ENCODE peak calls at places on chromosome X, in six cellular contexts. X, E, W, C, V and B are unnamed samples.

GRCh38 chrX:67635424-67635823 is 91.6 kb downstream of the AR start:
- DNase-seq in X (no peak), E (no peak), W (no peak), C (no peak), V (no peak), B (no peak)

GRCh38 chrX:110180928-110181310 is 137.0 kb downstream of the AMMECR1 start:
- DNase-seq in X (peak; percentile 74), E (no peak), W (no peak), C (no peak), V (peak; percentile 48), B (no peak)

GRCh38 chrX:135688137-135688536 is 25.3 kb upstream of the CT45A1 start:
- DNase-seq in X (peak; percentile 26), E (peak; percentile 3), W (no peak), C (no peak), V (no peak), B (no peak)

GRCh38 chrX:130896816-130897508 is 6.0 kb downstream of the ENOX2 start:
- DNase-seq in X (no peak), E (no peak), W (no peak), C (no peak), V (no peak), B (no peak)

GRCh38 chrX:150482537-150483217 is 85.7 kb upstream of the MTM1 start:
- DNase-seq in X (peak; percentile 20), E (peak; percentile 44), W (no peak), C (no peak), V (peak; percentile 70), B (no peak)

GRCh38 chrX:153667931-153668396 is 5.6 kb downstream of the PNCK start:
- DNase-seq in X (peak; percentile 68), E (peak; percentile 72), W (peak; percentile 90), C (peak; percentile 69), V (peak; percentile 69), B (peak; percentile 94)

GRCh38 chrX:49172280-49172780 is 632 bp downstream of the PLP2 start:
- DNase-seq in X (peak; percentile 63), E (no peak), W (peak; percentile 85), C (peak; percentile 71), V (no peak), B (peak; percentile 90)

GRCh38 chrX:22534643-22535042 is 261.9 kb downstream of the CBLL2 start:
- DNase-seq in X (no peak), E (no peak), W (no peak), C (no peak), V (peak; percentile 89), B (no peak)

GRCh38 chrX:69109706-69110635 is 55.3 kb downstream of the PJA1 start:
- DNase-seq in X (no peak), E (no peak), W (no peak), C (no peak), V (peak; percentile 3), B (no peak)

GRCh38 chrX:130746709-130747347 is 156.2 kb downstream of the ENOX2 start:
- DNase-seq in X (no peak), E (no peak), W (no peak), C (no peak), V (no peak), B (no peak)

GRCh38 chrX:7927259-7928167 is at the start of gene PNPLA4:
- DNase-seq in X (peak; percentile 76), E (peak; percentile 75), W (peak; percentile 86), C (peak; percentile 77), V (peak; percentile 64), B (peak; percentile 85)

GRCh38 chrX:101803451-101803850 is 128.4 kb downstream of the ZMAT1 start:
- DNase-seq in X (peak; percentile 7), E (no peak), W (no peak), C (no peak), V (no peak), B (no peak)

GRCh38 chrX:107228486-107228819 is 22.0 kb downstream of the DNAAF6 start:
- DNase-seq in X (no peak), E (no peak), W (no peak), C (no peak), V (no peak), B (no peak)

GRCh38 chrX:36642052-36642451 is 366.1 kb upstream of the FAM47C start:
- DNase-seq in X (no peak), E (no peak), W (no peak), C (no peak), V (no peak), B (no peak)

GRCh38 chrX:148540114-148540513 is 39.7 kb downstream of the AFF2 start:
- DNase-seq in X (no peak), E (no peak), W (no peak), C (no peak), V (no peak), B (no peak)

GRCh38 chrX:76509775-76510174 is 82.3 kb downstream of the MAGEE1 start:
- DNase-seq in X (no peak), E (no peak), W (no peak), C (no peak), V (no peak), B (no peak)

GRCh38 chrX:44874481-44875184 is 1.6 kb downstream of the KDM6A start:
- DNase-seq in X (no peak), E (peak; percentile 34), W (no peak), C (no peak), V (no peak), B (no peak)

GRCh38 chrX:149628280-149628679 is 3.3 kb downstream of the TMEM185A start:
- DNase-seq in X (no peak), E (no peak), W (no peak), C (no peak), V (no peak), B (no peak)

GRCh38 chrX:65862638-65863037 is 177.2 kb downstream of the VSIG4 start:
- DNase-seq in X (no peak), E (no peak), W (no peak), C (no peak), V (no peak), B (no peak)

GRCh38 chrX:152601848-152602616 is 35.7 kb upstream of the GABRQ start:
- DNase-seq in X (no peak), E (no peak), W (no peak), C (no peak), V (peak; percentile 28), B (no peak)

GRCh38 chrX:129678881-129679195 is 24.1 kb upstream of the APLN start:
- DNase-seq in X (no peak), E (no peak), W (no peak), C (no peak), V (no peak), B (no peak)

GRCh38 chrX:81261576-81261975 is 59.7 kb downstream of the SH3BGRL start:
- DNase-seq in X (no peak), E (no peak), W (no peak), C (no peak), V (peak; percentile 18), B (no peak)

GRCh38 chrX:20046270-20046669 is 55.4 kb upstream of the BCLAF3 start:
- DNase-seq in X (no peak), E (no peak), W (no peak), C (no peak), V (no peak), B (no peak)